ENCODE peak calls at places on chromosomes 3 and 15, in seven cellular contexts. Y is GM23248, D is hepatocyte, T is GM23338, E is uterus, I is mesendoderm, C is Peyer's patch. U is an unnamed sample.

GRCh38 chr3:46594723-46595122 is 17.6 kb upstream of the FAM240A start:
- DNase-seq in T (no peak), I (no peak), D (no peak), E (no peak), Y (no peak), C (no peak), U (no peak)

GRCh38 chr3:17581421-17582080 is 160.9 kb downstream of the TBC1D5 start:
- DNase-seq in C (no peak), T (no peak), D (no peak), Y (peak; percentile 67), E (no peak), I (no peak), U (no peak)

GRCh38 chr3:108029466-108029865 is 61.4 kb downstream of the CD47 start:
- DNase-seq in C (no peak), E (no peak), D (no peak), T (no peak), I (no peak), Y (no peak), U (no peak)

GRCh38 chr3:136432685-136433084 is 182.5 kb downstream of the PCCB start:
- DNase-seq in E (no peak), I (no peak), C (no peak), D (no peak), T (no peak), Y (no peak), U (no peak)

GRCh38 chr15:31024979-31025378 is 33.6 kb upstream of the MTMR10 start:
- DNase-seq in T (no peak), D (peak; percentile 57), I (peak; percentile 48), E (no peak), Y (peak; percentile 58), C (no peak), U (no peak)

GRCh38 chr3:46863261-46863782 is at the start of gene MYL3:
- DNase-seq in E (peak; percentile 6), C (no peak), Y (no peak), T (no peak), I (no peak), D (peak; percentile 48), U (no peak)

GRCh38 chr3:88031543-88032148 is 27.2 kb downstream of the CGGBP1 start:
- DNase-seq in I (no peak), E (no peak), D (no peak), T (peak; percentile 2), C (no peak), Y (peak; percentile 66), U (no peak)

GRCh38 chr3:9810357-9810726 is 280 bp downstream of the TTLL3 start:
- DNase-seq in Y (peak; percentile 53), C (no peak), I (peak; percentile 34), D (no peak), E (no peak), T (peak; percentile 72), U (peak; percentile 83)

GRCh38 chr3:186772886-186773417 is 10.4 kb upstream of the EIF4A2 start:
- DNase-seq in T (peak; percentile 70), Y (peak; percentile 82), I (no peak), E (peak; percentile 32), C (peak; percentile 92), D (peak; percentile 46), U (peak; percentile 65)

GRCh38 chr15:51924146-51925068 is 47.2 kb downstream of the LEO1 start:
- DNase-seq in I (peak; percentile 55), T (peak; percentile 56), C (no peak), Y (no peak), E (no peak), D (no peak), U (peak; percentile 43)

GRCh38 chr15:58260186-58260910 is 122.2 kb downstream of the AQP9 start:
- DNase-seq in T (no peak), I (peak; percentile 44), Y (peak; percentile 4), D (no peak), C (no peak), E (no peak), U (no peak)

GRCh38 chr15:84648539-84648938 is 5.5 kb downstream of the WDR73 start:
- DNase-seq in Y (peak; percentile 81), I (no peak), T (no peak), E (no peak), D (no peak), C (no peak), U (no peak)

GRCh38 chr3:12413721-12414255 is 70.5 kb upstream of the TSEN2 start:
- DNase-seq in Y (no peak), I (no peak), C (no peak), E (no peak), D (no peak), T (no peak), U (no peak)

GRCh38 chr3:12421132-12421531 is 63.1 kb upstream of the TSEN2 start:
- DNase-seq in D (no peak), E (no peak), C (no peak), Y (no peak), T (no peak), I (no peak), U (no peak)

GRCh38 chr3:12415014-12415653 is 69.1 kb upstream of the TSEN2 start:
- DNase-seq in D (no peak), I (no peak), E (no peak), T (no peak), C (no peak), Y (no peak), U (no peak)

GRCh38 chr3:12420393-12420792 is 63.9 kb upstream of the TSEN2 start:
- DNase-seq in C (no peak), I (no peak), T (no peak), E (no peak), D (no peak), Y (peak; percentile 51), U (no peak)

GRCh38 chr3:12416731-12417130 is 67.5 kb upstream of the TSEN2 start:
- DNase-seq in I (no peak), E (no peak), T (no peak), Y (no peak), C (no peak), D (no peak), U (no peak)
- H3K4me3 ChIP-seq in I (no peak overlapping the region), E (no peak overlapping the region), T (no peak overlapping the region), Y (no peak overlapping the region), C (no peak overlapping the region), D (no peak overlapping the region), U (no peak overlapping the region)

GRCh38 chr15:74027688-74028087 is 33.2 kb downstream of the PML start:
- DNase-seq in Y (no peak), C (no peak), T (no peak), D (no peak), E (no peak), I (no peak), U (no peak)
- H3K36me3 ChIP-seq in Y (peaks cover 58% of the 10 kb centered on the region), C (no peaks in the 10 kb centered on the region), T (no peaks in the 10 kb centered on the region), D (no peaks in the 10 kb centered on the region), E (no peaks in the 10 kb centered on the region), I (no peaks in the 10 kb centered on the region), U (peaks cover 3% of the 10 kb centered on the region)

DNA sequence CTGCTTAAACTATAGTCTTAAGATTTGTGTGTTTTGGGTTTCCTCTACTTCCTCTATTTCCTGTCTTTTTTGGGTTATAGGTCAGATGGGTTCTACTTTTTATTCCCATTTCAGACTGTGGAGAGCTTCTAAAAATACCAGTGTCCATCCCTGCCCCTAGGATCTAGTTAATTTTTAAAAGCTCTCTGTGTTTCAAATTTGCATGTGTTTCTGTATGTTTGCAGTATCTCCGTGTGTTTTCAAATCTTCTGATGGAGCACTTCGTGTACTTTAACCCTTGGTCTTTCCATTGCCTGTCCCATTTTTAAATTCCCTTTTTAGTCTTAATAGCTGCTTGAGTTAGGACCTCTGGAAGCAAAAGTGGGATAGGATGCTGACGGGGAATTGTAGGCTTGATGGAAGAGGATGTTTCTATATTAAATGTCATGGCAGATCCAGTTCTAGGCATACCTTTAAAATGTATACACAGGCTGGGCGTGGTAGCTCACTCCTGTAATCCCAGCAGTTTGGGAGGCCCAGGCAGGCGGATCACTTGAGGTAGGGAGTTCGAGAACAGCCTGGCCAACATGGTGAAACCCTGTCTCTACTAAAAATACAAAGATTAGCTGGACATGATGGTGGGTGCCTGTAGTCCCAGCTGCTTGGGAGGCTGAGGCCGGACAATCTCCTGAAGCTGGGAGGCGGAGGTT is 8.4 kb downstream of the CHD2 start:
- DNase-seq in E (no peak), T (no peak), D (no peak), Y (no peak), C (no peak), I (no peak), U (no peak)
- H3K4me3 ChIP-seq in E (no peak overlapping the region), T (no peak overlapping the region), D (no peak overlapping the region), Y (peak overlapping the region; percentile 53), C (no peak overlapping the region), I (no peak overlapping the region), U (no peak overlapping the region)

GRCh38 chr3:129556890-129557736 is 14.1 kb downstream of the H1-8 start:
- DNase-seq in C (no peak), E (no peak), I (no peak), Y (peak; percentile 89), T (no peak), D (peak; percentile 34), U (no peak)
- H3K36me3 ChIP-seq in C (no peaks in the 10 kb centered on the region), E (no peaks in the 10 kb centered on the region), I (peaks cover 4% of the 10 kb centered on the region), Y (peaks cover 4% of the 10 kb centered on the region), T (no peaks in the 10 kb centered on the region), D (no peaks in the 10 kb centered on the region), U (peaks cover 5% of the 10 kb centered on the region)

GRCh38 chr3:102081587-102082289 is 232.4 kb downstream of the NFKBIZ start:
- DNase-seq in T (no peak), E (no peak), D (no peak), C (no peak), I (no peak), Y (no peak), U (no peak)

GRCh38 chr3:102083971-102084370 is 234.7 kb downstream of the NFKBIZ start:
- DNase-seq in I (no peak), C (no peak), T (no peak), Y (peak; percentile 58), D (no peak), E (peak; percentile 52), U (no peak)

GRCh38 chr3:102083469-102083868 is 234.2 kb downstream of the NFKBIZ start:
- DNase-seq in Y (no peak), T (no peak), C (no peak), E (no peak), I (no peak), D (no peak), U (no peak)

GRCh38 chr3:102078864-102079808 is 229.8 kb downstream of the NFKBIZ start:
- DNase-seq in D (no peak), T (peak; percentile 47), C (peak; percentile 35), Y (no peak), I (peak; percentile 40), E (no peak), U (peak; percentile 30)

DNA sequence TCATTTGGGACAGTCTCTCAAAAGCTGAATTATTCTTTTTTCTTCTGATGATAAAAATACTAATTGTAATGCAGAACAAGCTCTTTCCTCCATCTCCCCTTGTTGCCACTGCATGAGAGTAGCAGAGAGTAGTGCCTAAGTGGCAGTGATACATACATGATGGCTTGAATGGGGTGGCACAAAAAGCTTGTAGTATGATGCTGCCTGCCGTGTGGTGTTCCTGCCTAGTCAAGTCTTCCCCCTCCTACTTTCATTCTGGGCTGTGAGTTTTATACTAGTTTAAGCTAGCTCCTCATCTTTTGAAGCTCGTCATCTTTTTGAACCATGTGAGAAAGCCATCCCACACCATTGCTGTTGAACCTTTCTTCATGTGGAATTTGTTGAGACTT is 230.5 kb downstream of the NFKBIZ start:
- DNase-seq in I (no peak), E (no peak), D (no peak), T (no peak), Y (no peak), C (no peak), U (no peak)
- H3K4me3 ChIP-seq in I (no peak overlapping the region), E (no peak overlapping the region), D (no peak overlapping the region), T (no peak overlapping the region), Y (no peak overlapping the region), C (no peak overlapping the region), U (no peak overlapping the region)

GRCh38 chr3:169172535-169172934 is 491.0 kb downstream of the MECOM start:
- DNase-seq in C (no peak), Y (no peak), D (no peak), T (no peak), E (no peak), I (no peak), U (no peak)
- H3K36me3 ChIP-seq in C (no peaks in the 10 kb centered on the region), Y (no peaks in the 10 kb centered on the region), D (no peaks in the 10 kb centered on the region), T (no peaks in the 10 kb centered on the region), E (no peaks in the 10 kb centered on the region), I (no peaks in the 10 kb centered on the region), U (no peaks in the 10 kb centered on the region)

U was measured in H7.